ENCODE peak calls at places on chromosomes 4 and X, in nine cellular contexts. One of them, this sample, is unnamed.
A peak's percentile ranks its signal among the peaks of the same experiment; 100 is the strongest.

GRCh38 chrX:68420559-68420958 is 12.7 kb downstream of the OPHN1 start:
- DNase-seq in PC-9: no peak
- DNase-seq in substantia nigra: no peak
- DNase-seq in left lung: no peak
- DNase-seq in heart left ventricle: no peak
- DNase-seq in hypothalamus: no peak
- DNase-seq in germinal center: no peak
- DNase-seq in endothelial cell of umbilical vein: no peak
- DNase-seq in stimulated activated CD4-positive, alpha-beta T cell treated with anti-CD3 and anti-CD28 coated beads, Interleukin-15, amount 100 ng/mL, for 1 hour: no peak
- DNase-seq in this sample: no peak

GRCh38 chrX:118520206-118520857 is 24.7 kb downstream of the DOCK11 start:
- DNase-seq in PC-9: no peak
- DNase-seq in substantia nigra: no peak
- DNase-seq in left lung: no peak
- DNase-seq in heart left ventricle: no peak
- DNase-seq in hypothalamus: no peak
- DNase-seq in germinal center: no peak
- DNase-seq in endothelial cell of umbilical vein: no peak
- DNase-seq in stimulated activated CD4-positive, alpha-beta T cell treated with anti-CD3 and anti-CD28 coated beads, Interleukin-15, amount 100 ng/mL, for 1 hour: no peak
- DNase-seq in this sample: no peak

GRCh38 chrX:126820700-126821420 is 1.3 kb downstream of the PRR32 start:
- DNase-seq in PC-9: no peak
- DNase-seq in substantia nigra: no peak
- DNase-seq in left lung: no peak
- DNase-seq in heart left ventricle: peak; percentile 40
- DNase-seq in hypothalamus: no peak
- DNase-seq in germinal center: no peak
- DNase-seq in endothelial cell of umbilical vein: no peak
- DNase-seq in stimulated activated CD4-positive, alpha-beta T cell treated with anti-CD3 and anti-CD28 coated beads, Interleukin-15, amount 100 ng/mL, for 1 hour: no peak
- DNase-seq in this sample: no peak

GRCh38 chr4:24731448-24731847 is 63.9 kb upstream of the SOD3 start:
- DNase-seq in PC-9: no peak
- DNase-seq in substantia nigra: no peak
- DNase-seq in left lung: no peak
- DNase-seq in heart left ventricle: no peak
- DNase-seq in hypothalamus: no peak
- DNase-seq in germinal center: no peak
- DNase-seq in endothelial cell of umbilical vein: no peak
- DNase-seq in stimulated activated CD4-positive, alpha-beta T cell treated with anti-CD3 and anti-CD28 coated beads, Interleukin-15, amount 100 ng/mL, for 1 hour: no peak
- DNase-seq in this sample: no peak

GRCh38 chr4:81360722-81361121 is 111.0 kb downstream of the RASGEF1B start:
- DNase-seq in PC-9: no peak
- DNase-seq in substantia nigra: no peak
- DNase-seq in left lung: no peak
- DNase-seq in heart left ventricle: no peak
- DNase-seq in hypothalamus: no peak
- DNase-seq in germinal center: no peak
- DNase-seq in endothelial cell of umbilical vein: no peak
- DNase-seq in stimulated activated CD4-positive, alpha-beta T cell treated with anti-CD3 and anti-CD28 coated beads, Interleukin-15, amount 100 ng/mL, for 1 hour: no peak
- DNase-seq in this sample: no peak

GRCh38 chr4:30903493-30903892 is 183.3 kb downstream of the PCDH7 start:
- DNase-seq in PC-9: peak; percentile 36
- DNase-seq in substantia nigra: no peak
- DNase-seq in left lung: no peak
- DNase-seq in heart left ventricle: no peak
- DNase-seq in hypothalamus: no peak
- DNase-seq in germinal center: no peak
- DNase-seq in endothelial cell of umbilical vein: no peak
- DNase-seq in stimulated activated CD4-positive, alpha-beta T cell treated with anti-CD3 and anti-CD28 coated beads, Interleukin-15, amount 100 ng/mL, for 1 hour: no peak
- DNase-seq in this sample: no peak

GRCh38 chrX:46704767-46705386 is 54.0 kb downstream of the SLC9A7 start:
- DNase-seq in PC-9: no peak
- DNase-seq in substantia nigra: no peak
- DNase-seq in left lung: no peak
- DNase-seq in heart left ventricle: no peak
- DNase-seq in hypothalamus: no peak
- DNase-seq in germinal center: no peak
- DNase-seq in endothelial cell of umbilical vein: peak; percentile 39
- DNase-seq in stimulated activated CD4-positive, alpha-beta T cell treated with anti-CD3 and anti-CD28 coated beads, Interleukin-15, amount 100 ng/mL, for 1 hour: no peak
- DNase-seq in this sample: no peak

GRCh38 chrX:68659385-68659784 is 11.9 kb downstream of the STARD8 start:
- DNase-seq in PC-9: no peak
- DNase-seq in substantia nigra: no peak
- DNase-seq in left lung: no peak
- DNase-seq in heart left ventricle: no peak
- DNase-seq in hypothalamus: no peak
- DNase-seq in germinal center: no peak
- DNase-seq in endothelial cell of umbilical vein: no peak
- DNase-seq in stimulated activated CD4-positive, alpha-beta T cell treated with anti-CD3 and anti-CD28 coated beads, Interleukin-15, amount 100 ng/mL, for 1 hour: no peak
- DNase-seq in this sample: no peak

GRCh38 chr4:21765810-21766407 is 182.7 kb downstream of the KCNIP4 start:
- DNase-seq in PC-9: peak; percentile 51
- DNase-seq in substantia nigra: peak; percentile 21
- DNase-seq in left lung: no peak
- DNase-seq in heart left ventricle: no peak
- DNase-seq in hypothalamus: no peak
- DNase-seq in germinal center: peak; percentile 24
- DNase-seq in endothelial cell of umbilical vein: peak; percentile 75
- DNase-seq in stimulated activated CD4-positive, alpha-beta T cell treated with anti-CD3 and anti-CD28 coated beads, Interleukin-15, amount 100 ng/mL, for 1 hour: no peak
- DNase-seq in this sample: no peak

GRCh38 chr4:69881173-69881773 is 21.3 kb upstream of the SULT1E1 start:
- DNase-seq in PC-9: no peak
- DNase-seq in substantia nigra: no peak
- DNase-seq in left lung: no peak
- DNase-seq in heart left ventricle: no peak
- DNase-seq in hypothalamus: no peak
- DNase-seq in germinal center: peak; percentile 5
- DNase-seq in endothelial cell of umbilical vein: peak; percentile 61
- DNase-seq in stimulated activated CD4-positive, alpha-beta T cell treated with anti-CD3 and anti-CD28 coated beads, Interleukin-15, amount 100 ng/mL, for 1 hour: no peak
- DNase-seq in this sample: no peak

GRCh38 chr4:151691639-151692442 is 69.0 kb downstream of the GATB start:
- DNase-seq in PC-9: no peak
- DNase-seq in substantia nigra: no peak
- DNase-seq in left lung: no peak
- DNase-seq in heart left ventricle: peak; percentile 47
- DNase-seq in hypothalamus: no peak
- DNase-seq in germinal center: no peak
- DNase-seq in endothelial cell of umbilical vein: no peak
- DNase-seq in stimulated activated CD4-positive, alpha-beta T cell treated with anti-CD3 and anti-CD28 coated beads, Interleukin-15, amount 100 ng/mL, for 1 hour: no peak
- DNase-seq in this sample: no peak

GRCh38 chr4:76562161-76562560 is 127.1 kb downstream of the SHROOM3 start:
- DNase-seq in PC-9: peak; percentile 72
- DNase-seq in substantia nigra: no peak
- DNase-seq in left lung: no peak
- DNase-seq in heart left ventricle: no peak
- DNase-seq in hypothalamus: no peak
- DNase-seq in germinal center: no peak
- DNase-seq in endothelial cell of umbilical vein: no peak
- DNase-seq in stimulated activated CD4-positive, alpha-beta T cell treated with anti-CD3 and anti-CD28 coated beads, Interleukin-15, amount 100 ng/mL, for 1 hour: no peak
- DNase-seq in this sample: no peak

GRCh38 chr4:170047774-170048354 is 21.7 kb upstream of the MFAP3L start:
- DNase-seq in PC-9: no peak
- DNase-seq in substantia nigra: peak; percentile 33
- DNase-seq in left lung: no peak
- DNase-seq in heart left ventricle: no peak
- DNase-seq in hypothalamus: peak; percentile 1
- DNase-seq in germinal center: peak; percentile 8
- DNase-seq in endothelial cell of umbilical vein: peak; percentile 65
- DNase-seq in stimulated activated CD4-positive, alpha-beta T cell treated with anti-CD3 and anti-CD28 coated beads, Interleukin-15, amount 100 ng/mL, for 1 hour: no peak
- DNase-seq in this sample: no peak

GRCh38 chr4:109810580-109811387 is 4.8 kb upstream of the GAR1 start:
- DNase-seq in PC-9: no peak
- DNase-seq in substantia nigra: no peak
- DNase-seq in left lung: no peak
- DNase-seq in heart left ventricle: no peak
- DNase-seq in hypothalamus: no peak
- DNase-seq in germinal center: no peak
- DNase-seq in endothelial cell of umbilical vein: no peak
- DNase-seq in stimulated activated CD4-positive, alpha-beta T cell treated with anti-CD3 and anti-CD28 coated beads, Interleukin-15, amount 100 ng/mL, for 1 hour: no peak
- DNase-seq in this sample: no peak

GRCh38 chrX:55196688-55197087 is 23.5 kb upstream of the PAGE5 start:
- DNase-seq in PC-9: no peak
- DNase-seq in substantia nigra: no peak
- DNase-seq in left lung: no peak
- DNase-seq in heart left ventricle: no peak
- DNase-seq in hypothalamus: no peak
- DNase-seq in germinal center: no peak
- DNase-seq in endothelial cell of umbilical vein: no peak
- DNase-seq in stimulated activated CD4-positive, alpha-beta T cell treated with anti-CD3 and anti-CD28 coated beads, Interleukin-15, amount 100 ng/mL, for 1 hour: no peak
- DNase-seq in this sample: no peak